ENCODE peak calls at places on chromosome 4, in ten cellular contexts. One of them, this sample, is unnamed.

GRCh38 chr4:1720163-1720983 is 750 bp downstream of the TMEM129 start:
- DNase-seq in GM18507: no peak
- DNase-seq in uterus: no peak
- DNase-seq in AG10803: peak
- DNase-seq in activated CD4-positive, alpha-beta T cell treated with anti-CD3 and anti-CD28 coated beads for 4 hours: peak
- DNase-seq in left ventricle myocardium superior: peak
- DNase-seq in heart left ventricle: peak
- DNase-seq in GM12865: peak
- DNase-seq in activated CD8-positive, alpha-beta memory T cell treated with anti-CD3 and anti-CD28 coated beads for 48 hours: no peak
- DNase-seq in iPS-NIHi11: peak
- DNase-seq in this sample: no peak

GRCh38 chr4:20395160-20395773 is 143.6 kb downstream of the SLIT2 start:
- DNase-seq in activated CD4-positive, alpha-beta T cell treated with anti-CD3 and anti-CD28 coated beads for 4 hours: no peak
- DNase-seq in heart left ventricle: peak
- DNase-seq in AG10803: peak
- DNase-seq in GM18507: no peak
- DNase-seq in left ventricle myocardium superior: no peak
- DNase-seq in iPS-NIHi11: peak
- DNase-seq in GM12865: peak
- DNase-seq in uterus: no peak
- DNase-seq in activated CD8-positive, alpha-beta memory T cell treated with anti-CD3 and anti-CD28 coated beads for 48 hours: no peak
- DNase-seq in this sample: no peak

GRCh38 chr4:71229477-71230257 is 109.2 kb upstream of the SLC4A4 start:
- DNase-seq in heart left ventricle: peak
- DNase-seq in activated CD8-positive, alpha-beta memory T cell treated with anti-CD3 and anti-CD28 coated beads for 48 hours: no peak
- DNase-seq in AG10803: peak
- DNase-seq in iPS-NIHi11: peak
- DNase-seq in left ventricle myocardium superior: no peak
- DNase-seq in uterus: no peak
- DNase-seq in GM18507: no peak
- DNase-seq in GM12865: peak
- DNase-seq in activated CD4-positive, alpha-beta T cell treated with anti-CD3 and anti-CD28 coated beads for 4 hours: no peak
- DNase-seq in this sample: no peak

GRCh38 chr4:37562592-37562991 is 123.6 kb downstream of the RELL1 start:
- DNase-seq in GM18507: no peak
- DNase-seq in activated CD4-positive, alpha-beta T cell treated with anti-CD3 and anti-CD28 coated beads for 4 hours: no peak
- DNase-seq in activated CD8-positive, alpha-beta memory T cell treated with anti-CD3 and anti-CD28 coated beads for 48 hours: no peak
- DNase-seq in iPS-NIHi11: no peak
- DNase-seq in AG10803: peak
- DNase-seq in uterus: no peak
- DNase-seq in heart left ventricle: no peak
- DNase-seq in GM12865: no peak
- DNase-seq in left ventricle myocardium superior: no peak
- DNase-seq in this sample: no peak

GRCh38 chr4:111074523-111075114 is 451.7 kb upstream of the PITX2 start:
- DNase-seq in iPS-NIHi11: no peak
- DNase-seq in activated CD4-positive, alpha-beta T cell treated with anti-CD3 and anti-CD28 coated beads for 4 hours: no peak
- DNase-seq in activated CD8-positive, alpha-beta memory T cell treated with anti-CD3 and anti-CD28 coated beads for 48 hours: no peak
- DNase-seq in left ventricle myocardium superior: no peak
- DNase-seq in GM12865: no peak
- DNase-seq in heart left ventricle: no peak
- DNase-seq in AG10803: no peak
- DNase-seq in GM18507: no peak
- DNase-seq in uterus: no peak
- DNase-seq in this sample: no peak

GRCh38 chr4:139171878-139172691 is 4.9 kb downstream of the ELF2 start:
- DNase-seq in GM12865: no peak
- DNase-seq in iPS-NIHi11: no peak
- DNase-seq in activated CD4-positive, alpha-beta T cell treated with anti-CD3 and anti-CD28 coated beads for 4 hours: no peak
- DNase-seq in GM18507: no peak
- DNase-seq in heart left ventricle: no peak
- DNase-seq in left ventricle myocardium superior: no peak
- DNase-seq in uterus: no peak
- DNase-seq in activated CD8-positive, alpha-beta memory T cell treated with anti-CD3 and anti-CD28 coated beads for 48 hours: no peak
- DNase-seq in AG10803: peak
- DNase-seq in this sample: no peak

GRCh38 chr4:139176299-139177048 is 544 bp downstream of the ELF2 start:
- DNase-seq in heart left ventricle: peak
- DNase-seq in activated CD8-positive, alpha-beta memory T cell treated with anti-CD3 and anti-CD28 coated beads for 48 hours: peak
- DNase-seq in GM12865: peak
- DNase-seq in iPS-NIHi11: peak
- DNase-seq in activated CD4-positive, alpha-beta T cell treated with anti-CD3 and anti-CD28 coated beads for 4 hours: peak
- DNase-seq in uterus: peak
- DNase-seq in left ventricle myocardium superior: peak
- DNase-seq in AG10803: peak
- DNase-seq in GM18507: no peak
- DNase-seq in this sample: no peak

GRCh38 chr4:32203340-32203739 is 1483.2 kb downstream of the PCDH7 start:
- DNase-seq in iPS-NIHi11: no peak
- DNase-seq in uterus: no peak
- DNase-seq in GM12865: no peak
- DNase-seq in GM18507: no peak
- DNase-seq in heart left ventricle: no peak
- DNase-seq in activated CD4-positive, alpha-beta T cell treated with anti-CD3 and anti-CD28 coated beads for 4 hours: no peak
- DNase-seq in activated CD8-positive, alpha-beta memory T cell treated with anti-CD3 and anti-CD28 coated beads for 48 hours: no peak
- DNase-seq in left ventricle myocardium superior: no peak
- DNase-seq in AG10803: no peak
- DNase-seq in this sample: no peak

GRCh38 chr4:150082241-150082640 is 4.0 kb downstream of the DCLK2 start:
- DNase-seq in AG10803: no peak
- DNase-seq in activated CD4-positive, alpha-beta T cell treated with anti-CD3 and anti-CD28 coated beads for 4 hours: no peak
- DNase-seq in GM12865: peak
- DNase-seq in heart left ventricle: peak
- DNase-seq in activated CD8-positive, alpha-beta memory T cell treated with anti-CD3 and anti-CD28 coated beads for 48 hours: no peak
- DNase-seq in left ventricle myocardium superior: no peak
- DNase-seq in GM18507: peak
- DNase-seq in iPS-NIHi11: no peak
- DNase-seq in uterus: no peak
- DNase-seq in this sample: no peak

GRCh38 chr4:159764343-159764952 is 661.6 kb downstream of the RAPGEF2 start:
- DNase-seq in GM18507: no peak
- DNase-seq in iPS-NIHi11: peak
- DNase-seq in left ventricle myocardium superior: no peak
- DNase-seq in activated CD4-positive, alpha-beta T cell treated with anti-CD3 and anti-CD28 coated beads for 4 hours: no peak
- DNase-seq in heart left ventricle: no peak
- DNase-seq in GM12865: peak
- DNase-seq in activated CD8-positive, alpha-beta memory T cell treated with anti-CD3 and anti-CD28 coated beads for 48 hours: no peak
- DNase-seq in AG10803: peak
- DNase-seq in uterus: no peak
- DNase-seq in this sample: peak

GRCh38 chr4:126604273-126604867 is 1028.4 kb upstream of the INTU start:
- DNase-seq in left ventricle myocardium superior: no peak
- DNase-seq in activated CD4-positive, alpha-beta T cell treated with anti-CD3 and anti-CD28 coated beads for 4 hours: no peak
- DNase-seq in AG10803: peak
- DNase-seq in GM18507: no peak
- DNase-seq in activated CD8-positive, alpha-beta memory T cell treated with anti-CD3 and anti-CD28 coated beads for 48 hours: no peak
- DNase-seq in uterus: no peak
- DNase-seq in GM12865: peak
- DNase-seq in heart left ventricle: no peak
- DNase-seq in iPS-NIHi11: peak
- DNase-seq in this sample: no peak

GRCh38 chr4:164068392-164068791 is 573.9 kb downstream of the TMA16 start:
- DNase-seq in activated CD4-positive, alpha-beta T cell treated with anti-CD3 and anti-CD28 coated beads for 4 hours: no peak
- DNase-seq in GM12865: no peak
- DNase-seq in left ventricle myocardium superior: no peak
- DNase-seq in uterus: no peak
- DNase-seq in activated CD8-positive, alpha-beta memory T cell treated with anti-CD3 and anti-CD28 coated beads for 48 hours: no peak
- DNase-seq in AG10803: no peak
- DNase-seq in iPS-NIHi11: no peak
- DNase-seq in heart left ventricle: no peak
- DNase-seq in GM18507: no peak
- DNase-seq in this sample: no peak